ENCODE peak calls at places on chromosomes 11 and 22, in eight cellular contexts. One of them, this sample, is unnamed.

GRCh38 chr22:33180371-33180770 is 122.2 kb upstream of the SYN3 start:
- DNase-seq in kidney: no peak
- DNase-seq in upper lobe of right lung: no peak
- DNase-seq in IMR-90: no peak
- DNase-seq in CD4-positive, alpha-beta memory T cell: no peak
- DNase-seq in ovary: no peak
- DNase-seq in body of pancreas: no peak
- DNase-seq in lower lobe of right lung: no peak
- DNase-seq in this sample: no peak

GRCh38 chr11:473975-474785 is 24.1 kb downstream of the PTDSS2 start:
- DNase-seq in kidney: no peak
- DNase-seq in upper lobe of right lung: no peak
- DNase-seq in IMR-90: no peak
- DNase-seq in CD4-positive, alpha-beta memory T cell: no peak
- DNase-seq in ovary: no peak
- DNase-seq in body of pancreas: no peak
- DNase-seq in lower lobe of right lung: no peak
- DNase-seq in this sample: no peak

GRCh38 chr11:11155962-11156815 is 196.9 kb downstream of the CSNK2A3 start:
- DNase-seq in kidney: no peak
- DNase-seq in upper lobe of right lung: no peak
- DNase-seq in IMR-90: no peak
- DNase-seq in CD4-positive, alpha-beta memory T cell: peak; percentile 52
- DNase-seq in ovary: no peak
- DNase-seq in body of pancreas: no peak
- DNase-seq in lower lobe of right lung: no peak
- DNase-seq in this sample: no peak

GRCh38 chr22:29744902-29745301 is 21.9 kb downstream of the ZMAT5 start:
- DNase-seq in kidney: no peak
- DNase-seq in upper lobe of right lung: no peak
- DNase-seq in IMR-90: peak; percentile 70
- DNase-seq in CD4-positive, alpha-beta memory T cell: no peak
- DNase-seq in ovary: no peak
- DNase-seq in body of pancreas: no peak
- DNase-seq in lower lobe of right lung: no peak
- DNase-seq in this sample: no peak

GRCh38 chr22:40635008-40635939 is 1.2 kb downstream of the MRTFA start:
- DNase-seq in kidney: no peak
- DNase-seq in upper lobe of right lung: no peak
- DNase-seq in IMR-90: peak; percentile 60
- DNase-seq in CD4-positive, alpha-beta memory T cell: no peak
- DNase-seq in ovary: no peak
- DNase-seq in body of pancreas: peak; percentile 5
- DNase-seq in lower lobe of right lung: no peak
- DNase-seq in this sample: no peak

GRCh38 chr22:29715240-29715639 is 4.6 kb upstream of the CABP7 start:
- DNase-seq in kidney: no peak
- DNase-seq in upper lobe of right lung: no peak
- DNase-seq in IMR-90: no peak
- DNase-seq in CD4-positive, alpha-beta memory T cell: no peak
- DNase-seq in ovary: no peak
- DNase-seq in body of pancreas: no peak
- DNase-seq in lower lobe of right lung: no peak
- DNase-seq in this sample: no peak

GRCh38 chr11:57885298-57886035 is 123.9 kb downstream of the CTNND1 start:
- DNase-seq in kidney: no peak
- DNase-seq in upper lobe of right lung: no peak
- DNase-seq in IMR-90: peak; percentile 42
- DNase-seq in CD4-positive, alpha-beta memory T cell: no peak
- DNase-seq in ovary: no peak
- DNase-seq in body of pancreas: no peak
- DNase-seq in lower lobe of right lung: no peak
- DNase-seq in this sample: no peak

GRCh38 chr11:43268786-43269185 is 43.0 kb upstream of the API5 start:
- DNase-seq in kidney: no peak
- DNase-seq in upper lobe of right lung: no peak
- DNase-seq in IMR-90: no peak
- DNase-seq in CD4-positive, alpha-beta memory T cell: no peak
- DNase-seq in ovary: no peak
- DNase-seq in body of pancreas: no peak
- DNase-seq in lower lobe of right lung: no peak
- DNase-seq in this sample: no peak

GRCh38 chr11:65501530-65502273 is 2.9 kb downstream of the MALAT1 start:
- DNase-seq in kidney: no peak
- DNase-seq in upper lobe of right lung: no peak
- DNase-seq in IMR-90: peak; percentile 56
- DNase-seq in CD4-positive, alpha-beta memory T cell: peak; percentile 23
- DNase-seq in ovary: no peak
- DNase-seq in body of pancreas: no peak
- DNase-seq in lower lobe of right lung: no peak
- DNase-seq in this sample: no peak

GRCh38 chr11:103892603-103893002 is 143.8 kb upstream of the DDI1 start:
- DNase-seq in kidney: no peak
- DNase-seq in upper lobe of right lung: no peak
- DNase-seq in IMR-90: peak; percentile 83
- DNase-seq in CD4-positive, alpha-beta memory T cell: no peak
- DNase-seq in ovary: no peak
- DNase-seq in body of pancreas: no peak
- DNase-seq in lower lobe of right lung: no peak
- DNase-seq in this sample: no peak

GRCh38 chr22:31604137-31604705 is 57.8 kb downstream of the PISD start:
- DNase-seq in kidney: peak; percentile 46
- DNase-seq in upper lobe of right lung: no peak
- DNase-seq in IMR-90: no peak
- DNase-seq in CD4-positive, alpha-beta memory T cell: no peak
- DNase-seq in ovary: no peak
- DNase-seq in body of pancreas: no peak
- DNase-seq in lower lobe of right lung: peak; percentile 7
- DNase-seq in this sample: peak; percentile 65

GRCh38 chr11:93668171-93668570 is 6.7 kb downstream of the CEP295 start:
- DNase-seq in kidney: no peak
- DNase-seq in upper lobe of right lung: no peak
- DNase-seq in IMR-90: peak; percentile 5
- DNase-seq in CD4-positive, alpha-beta memory T cell: no peak
- DNase-seq in ovary: no peak
- DNase-seq in body of pancreas: no peak
- DNase-seq in lower lobe of right lung: no peak
- DNase-seq in this sample: no peak

GRCh38 chr11:20025331-20025840 is 134.9 kb downstream of the DBX1 start:
- DNase-seq in kidney: no peak
- DNase-seq in upper lobe of right lung: no peak
- DNase-seq in IMR-90: no peak
- DNase-seq in CD4-positive, alpha-beta memory T cell: no peak
- DNase-seq in ovary: no peak
- DNase-seq in body of pancreas: no peak
- DNase-seq in lower lobe of right lung: no peak
- DNase-seq in this sample: no peak

GRCh38 chr11:64884019-64884418 is 5.6 kb upstream of the EHD1 start:
- DNase-seq in kidney: peak; percentile 59
- DNase-seq in upper lobe of right lung: no peak
- DNase-seq in IMR-90: no peak
- DNase-seq in CD4-positive, alpha-beta memory T cell: no peak
- DNase-seq in ovary: no peak
- DNase-seq in body of pancreas: no peak
- DNase-seq in lower lobe of right lung: no peak
- DNase-seq in this sample: no peak

GRCh38 chr22:31650391-31650790 is 11.6 kb downstream of the PISD start:
- DNase-seq in kidney: no peak
- DNase-seq in upper lobe of right lung: no peak
- DNase-seq in IMR-90: peak; percentile 89
- DNase-seq in CD4-positive, alpha-beta memory T cell: no peak
- DNase-seq in ovary: no peak
- DNase-seq in body of pancreas: no peak
- DNase-seq in lower lobe of right lung: no peak
- DNase-seq in this sample: no peak

GRCh38 chr11:17699157-17700114 is 19.9 kb upstream of the MYOD1 start:
- DNase-seq in kidney: no peak
- DNase-seq in upper lobe of right lung: no peak
- DNase-seq in IMR-90: peak; percentile 34
- DNase-seq in CD4-positive, alpha-beta memory T cell: no peak
- DNase-seq in ovary: no peak
- DNase-seq in body of pancreas: no peak
- DNase-seq in lower lobe of right lung: no peak
- DNase-seq in this sample: no peak

GRCh38 chr11:117872420-117872961 is 4.0 kb downstream of the FXYD6 start:
- DNase-seq in kidney: peak; percentile 86
- DNase-seq in upper lobe of right lung: no peak
- DNase-seq in IMR-90: no peak
- DNase-seq in CD4-positive, alpha-beta memory T cell: no peak
- DNase-seq in ovary: peak; percentile 85
- DNase-seq in body of pancreas: no peak
- DNase-seq in lower lobe of right lung: no peak
- DNase-seq in this sample: no peak

GRCh38 chr11:86592047-86592564 is 80.3 kb downstream of the ME3 start:
- DNase-seq in kidney: no peak
- DNase-seq in upper lobe of right lung: no peak
- DNase-seq in IMR-90: peak; percentile 68
- DNase-seq in CD4-positive, alpha-beta memory T cell: no peak
- DNase-seq in ovary: no peak
- DNase-seq in body of pancreas: no peak
- DNase-seq in lower lobe of right lung: no peak
- DNase-seq in this sample: no peak

GRCh38 chr11:2445107-2445947 is 519 bp downstream of the KCNQ1 start:
- DNase-seq in kidney: peak; percentile 73
- DNase-seq in upper lobe of right lung: peak; percentile 77
- DNase-seq in IMR-90: no peak
- DNase-seq in CD4-positive, alpha-beta memory T cell: peak; percentile 35
- DNase-seq in ovary: no peak
- DNase-seq in body of pancreas: peak; percentile 57
- DNase-seq in lower lobe of right lung: peak; percentile 70
- DNase-seq in this sample: peak; percentile 69

GRCh38 chr22:25069426-25069757 is 116.9 kb downstream of the KIAA1671 start:
- DNase-seq in kidney: no peak
- DNase-seq in upper lobe of right lung: no peak
- DNase-seq in IMR-90: no peak
- DNase-seq in CD4-positive, alpha-beta memory T cell: no peak
- DNase-seq in ovary: no peak
- DNase-seq in body of pancreas: no peak
- DNase-seq in lower lobe of right lung: no peak
- DNase-seq in this sample: no peak

GRCh38 chr11:128290106-128290840 is 297.1 kb downstream of the ETS1 start:
- DNase-seq in kidney: peak; percentile 84
- DNase-seq in upper lobe of right lung: peak; percentile 67
- DNase-seq in IMR-90: peak; percentile 95
- DNase-seq in CD4-positive, alpha-beta memory T cell: peak; percentile 87
- DNase-seq in ovary: peak; percentile 48
- DNase-seq in body of pancreas: peak; percentile 58
- DNase-seq in lower lobe of right lung: peak; percentile 49
- DNase-seq in this sample: peak; percentile 51

GRCh38 chr22:26348810-26349526 is 80.1 kb upstream of the ASPHD2 start:
- DNase-seq in kidney: no peak
- DNase-seq in upper lobe of right lung: no peak
- DNase-seq in IMR-90: no peak
- DNase-seq in CD4-positive, alpha-beta memory T cell: no peak
- DNase-seq in ovary: no peak
- DNase-seq in body of pancreas: no peak
- DNase-seq in lower lobe of right lung: no peak
- DNase-seq in this sample: no peak

DNA sequence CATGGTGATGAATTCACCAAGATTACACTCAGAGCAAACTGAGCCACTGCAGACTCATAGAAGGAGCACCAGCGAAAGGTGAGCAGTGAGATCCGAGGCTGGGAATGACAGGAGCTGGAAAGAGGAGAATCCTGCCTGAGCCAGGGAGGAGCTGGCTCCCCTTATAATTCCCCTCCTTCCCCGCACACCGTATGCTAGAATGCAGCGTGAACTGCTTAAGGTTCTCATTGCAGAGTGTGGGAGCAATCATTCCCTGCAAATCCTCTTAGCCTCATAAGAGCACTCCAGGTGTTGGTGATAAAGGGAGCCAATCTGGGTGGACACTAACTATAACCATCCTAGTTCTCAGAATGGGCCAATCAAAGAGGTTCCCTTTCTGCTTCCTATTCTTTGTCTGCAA is 127.6 kb upstream of the TEAD1 start:
- DNase-seq in kidney: no peak
- DNase-seq in upper lobe of right lung: no peak
- DNase-seq in IMR-90: no peak
- DNase-seq in CD4-positive, alpha-beta memory T cell: no peak
- DNase-seq in ovary: no peak
- DNase-seq in body of pancreas: no peak
- DNase-seq in lower lobe of right lung: no peak
- DNase-seq in this sample: no peak
- H3K4me3 ChIP-seq in kidney: no peak overlapping the region
- H3K4me3 ChIP-seq in upper lobe of right lung: no peak overlapping the region
- H3K4me3 ChIP-seq in IMR-90: no peak overlapping the region
- H3K4me3 ChIP-seq in CD4-positive, alpha-beta memory T cell: no peak overlapping the region
- H3K4me3 ChIP-seq in ovary: no peak overlapping the region
- H3K4me3 ChIP-seq in body of pancreas: no peak overlapping the region
- H3K4me3 ChIP-seq in lower lobe of right lung: no peak overlapping the region
- H3K4me3 ChIP-seq in this sample: no peak overlapping the region

DNA sequence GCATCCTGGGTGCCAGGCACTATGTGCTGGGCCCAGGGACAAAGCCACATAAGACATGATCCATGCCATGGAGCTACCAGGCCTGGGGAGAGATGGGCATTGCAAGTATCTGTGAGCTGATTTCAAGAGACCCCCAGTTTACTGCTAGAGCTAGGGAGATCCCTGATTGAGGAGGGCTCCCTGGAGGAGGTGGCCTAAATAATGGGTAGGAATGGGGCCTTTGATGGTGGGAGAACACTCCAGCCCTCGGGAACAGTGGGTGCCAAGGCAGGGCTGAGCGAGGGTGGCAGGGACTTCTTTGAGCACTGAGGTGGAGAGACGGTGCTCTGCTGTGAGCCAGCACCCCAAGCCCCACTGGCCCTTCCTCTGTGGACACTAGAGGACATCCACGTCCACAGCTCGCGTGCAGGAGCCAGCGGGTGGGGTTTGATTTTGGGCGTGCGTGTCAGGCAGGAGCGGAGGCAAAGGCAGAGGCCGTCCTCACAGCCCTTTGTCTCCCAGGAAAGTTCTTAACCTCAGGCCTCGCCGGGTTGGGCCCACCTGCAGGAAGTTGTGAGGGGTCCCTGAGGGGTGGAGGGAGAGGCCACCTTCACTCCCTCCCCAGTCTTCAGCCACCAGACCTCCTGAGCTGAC is 52.9 kb upstream of the PPARA start:
- DNase-seq in kidney: no peak
- DNase-seq in upper lobe of right lung: no peak
- DNase-seq in IMR-90: no peak
- DNase-seq in CD4-positive, alpha-beta memory T cell: no peak
- DNase-seq in ovary: no peak
- DNase-seq in body of pancreas: no peak
- DNase-seq in lower lobe of right lung: no peak
- DNase-seq in this sample: no peak
- H3K4me1 ChIP-seq in kidney: peaks cover 22% of the 10 kb centered on the region
- H3K4me1 ChIP-seq in upper lobe of right lung: peaks cover 32% of the 10 kb centered on the region
- H3K4me1 ChIP-seq in IMR-90: no peaks in the 10 kb centered on the region
- H3K4me1 ChIP-seq in CD4-positive, alpha-beta memory T cell: no peaks in the 10 kb centered on the region
- H3K4me1 ChIP-seq in ovary: peaks cover 46% of the 10 kb centered on the region
- H3K4me1 ChIP-seq in body of pancreas: peaks cover 92% of the 10 kb centered on the region
- H3K4me1 ChIP-seq in lower lobe of right lung: peaks cover 53% of the 10 kb centered on the region
- H3K4me1 ChIP-seq in this sample: no peaks in the 10 kb centered on the region

GRCh38 chr11:131301306-131301705 is 69.1 kb upstream of the NTM start:
- DNase-seq in kidney: no peak
- DNase-seq in upper lobe of right lung: no peak
- DNase-seq in IMR-90: no peak
- DNase-seq in CD4-positive, alpha-beta memory T cell: no peak
- DNase-seq in ovary: no peak
- DNase-seq in body of pancreas: no peak
- DNase-seq in lower lobe of right lung: no peak
- DNase-seq in this sample: no peak
- H3K4me3 ChIP-seq in kidney: no peak overlapping the region
- H3K4me3 ChIP-seq in upper lobe of right lung: no peak overlapping the region
- H3K4me3 ChIP-seq in IMR-90: no peak overlapping the region
- H3K4me3 ChIP-seq in CD4-positive, alpha-beta memory T cell: no peak overlapping the region
- H3K4me3 ChIP-seq in ovary: no peak overlapping the region
- H3K4me3 ChIP-seq in body of pancreas: no peak overlapping the region
- H3K4me3 ChIP-seq in lower lobe of right lung: no peak overlapping the region
- H3K4me3 ChIP-seq in this sample: no peak overlapping the region

GRCh38 chr11:119030029-119030328 is 698 bp downstream of the SLC37A4 start:
- DNase-seq in kidney: no peak
- DNase-seq in upper lobe of right lung: no peak
- DNase-seq in IMR-90: no peak
- DNase-seq in CD4-positive, alpha-beta memory T cell: peak; percentile 12
- DNase-seq in ovary: no peak
- DNase-seq in body of pancreas: no peak
- DNase-seq in lower lobe of right lung: no peak
- DNase-seq in this sample: no peak
- H3K4me1 ChIP-seq in kidney: peaks cover 25% of the 10 kb centered on the region
- H3K4me1 ChIP-seq in upper lobe of right lung: peaks cover 20% of the 10 kb centered on the region
- H3K4me1 ChIP-seq in IMR-90: no peaks in the 10 kb centered on the region
- H3K4me1 ChIP-seq in CD4-positive, alpha-beta memory T cell: peaks cover 19% of the 10 kb centered on the region
- H3K4me1 ChIP-seq in ovary: peaks cover 2% of the 10 kb centered on the region
- H3K4me1 ChIP-seq in body of pancreas: peaks cover 52% of the 10 kb centered on the region
- H3K4me1 ChIP-seq in lower lobe of right lung: peaks cover 26% of the 10 kb centered on the region
- H3K4me1 ChIP-seq in this sample: no peaks in the 10 kb centered on the region

This sample was measured in aorta.